ENCODE peak calls at places on chromosome 4, in seven cellular contexts. W is lung, E is NCI-H146, H is T-helper 1 cell, Y is lower leg skin, B is hypothalamus, N is GM23338. T is an unnamed sample.

GRCh38 chr4:94389595-94390290 is 47.1 kb upstream of the HPGDS start:
- DNase-seq in W (no peak), E (no peak), H (no peak), Y (no peak), B (no peak), N (no peak), T (peak)

GRCh38 chr4:189090174-189090814 is 850.4 kb upstream of the FRG1 start:
- DNase-seq in W (no peak), E (peak), H (no peak), Y (no peak), B (no peak), N (peak), T (peak)

GRCh38 chr4:185839204-185839712 is 27.3 kb upstream of the SORBS2 start:
- DNase-seq in W (no peak), E (no peak), H (no peak), Y (no peak), B (no peak), N (peak), T (peak)

GRCh38 chr4:139314047-139314800 is 11.9 kb upstream of the NDUFC1 start:
- DNase-seq in W (no peak), E (no peak), H (no peak), Y (no peak), B (no peak), N (peak), T (no peak)

GRCh38 chr4:19462117-19462516 is 789.6 kb upstream of the SLIT2 start:
- DNase-seq in W (no peak), E (no peak), H (no peak), Y (no peak), B (no peak), N (no peak), T (no peak)

GRCh38 chr4:53476232-53477037 is 99.0 kb downstream of the FIP1L1 start:
- DNase-seq in W (no peak), E (no peak), H (no peak), Y (no peak), B (no peak), N (peak), T (no peak)

GRCh38 chr4:71132486-71132885 is 139.0 kb downstream of the DCK start:
- DNase-seq in W (no peak), E (no peak), H (no peak), Y (no peak), B (no peak), N (no peak), T (no peak)

GRCh38 chr4:169070071-169070894 is 60.2 kb upstream of the CBR4 start:
- DNase-seq in W (peak), E (peak), H (no peak), Y (peak), B (no peak), N (peak), T (no peak)

GRCh38 chr4:1448589-1449420 is 42.6 kb upstream of the NKX1-1 start:
- DNase-seq in W (no peak), E (no peak), H (no peak), Y (peak), B (no peak), N (no peak), T (no peak)

GRCh38 chr4:30537462-30537861 is 182.7 kb upstream of the PCDH7 start:
- DNase-seq in W (no peak), E (no peak), H (no peak), Y (no peak), B (no peak), N (no peak), T (peak)

GRCh38 chr4:151339472-151339871 is 14.1 kb upstream of the SH3D19 start:
- DNase-seq in W (no peak), E (no peak), H (no peak), Y (no peak), B (no peak), N (no peak), T (no peak)

GRCh38 chr4:48831532-48832015 is 686 bp downstream of the OCIAD1 start:
- DNase-seq in W (no peak), E (peak), H (no peak), Y (no peak), B (no peak), N (peak), T (peak)

GRCh38 chr4:89586864-89587263 is 250.1 kb downstream of the SNCA start:
- DNase-seq in W (no peak), E (no peak), H (no peak), Y (no peak), B (no peak), N (peak), T (peak)

GRCh38 chr4:168694669-168695068 is 197.8 kb downstream of the PALLD start:
- DNase-seq in W (no peak), E (no peak), H (no peak), Y (no peak), B (no peak), N (no peak), T (no peak)

GRCh38 chr4:35342833-35343232 is 901.5 kb downstream of the ARAP2 start:
- DNase-seq in W (no peak), E (no peak), H (no peak), Y (no peak), B (no peak), N (no peak), T (no peak)

GRCh38 chr4:4890574-4891260 is 31.3 kb downstream of the MSX1 start:
- DNase-seq in W (no peak), E (no peak), H (no peak), Y (peak), B (no peak), N (no peak), T (no peak)

GRCh38 chr4:63063765-63064164 is 1345.5 kb downstream of the TECRL start:
- DNase-seq in W (no peak), E (no peak), H (no peak), Y (no peak), B (no peak), N (peak), T (peak)

GRCh38 chr4:10461091-10461849 is 4.0 kb upstream of the ZNF518B start:
- DNase-seq in W (peak), E (no peak), H (peak), Y (no peak), B (peak), N (peak), T (no peak)

GRCh38 chr4:125115941-125116340 is 198.8 kb upstream of the FAT4 start:
- DNase-seq in W (no peak), E (no peak), H (no peak), Y (no peak), B (no peak), N (no peak), T (peak)